ENCODE peak calls at places on chromosomes 5 and 9, in eight cellular contexts. S is psoas muscle, G is body of pancreas, K is right lobe of liver, M is DND-41, D is K562, N is IMR-90, U is mucosa of descending colon. T is an unnamed sample.

GRCh38 chr9:2267171-2267740 is 252.1 kb downstream of the SMARCA2 start:
- ATAC-seq in S (peak), G (peak), K (peak), M (no peak), D (no peak), N (peak), U (no peak), T (peak)

GRCh38 chr5:177547736-177548135 is 6.6 kb downstream of the FAM193B start:
- ATAC-seq in S (no peak), G (no peak), K (no peak), M (no peak), D (no peak), N (no peak), U (no peak), T (no peak)

GRCh38 chr5:156326718-156327259 is at the start of gene SGCD:
- ATAC-seq in S (peak), G (peak), K (peak), M (no peak), D (no peak), N (peak), U (peak), T (peak)

GRCh38 chr9:137960496-137960895 is 82.9 kb downstream of the CACNA1B start:
- ATAC-seq in S (no peak), G (no peak), K (no peak), M (no peak), D (peak), N (no peak), U (no peak), T (no peak)

GRCh38 chr5:119554597-119554996 is 74.8 kb upstream of the FAM170A start:
- ATAC-seq in S (no peak), G (no peak), K (no peak), M (no peak), D (no peak), N (no peak), U (no peak), T (no peak)

GRCh38 chr5:13809921-13810320 is 134.6 kb downstream of the DNAH5 start:
- ATAC-seq in S (no peak), G (no peak), K (no peak), M (no peak), D (no peak), N (no peak), U (no peak), T (no peak)

GRCh38 chr9:81552571-81552970 is 136.8 kb downstream of the TLE1 start:
- ATAC-seq in S (no peak), G (peak), K (peak), M (no peak), D (no peak), N (no peak), U (peak), T (no peak)

GRCh38 chr5:119449882-119450281 is 2.4 kb upstream of the HSD17B4 start:
- ATAC-seq in S (no peak), G (no peak), K (no peak), M (no peak), D (no peak), N (no peak), U (no peak), T (no peak)

GRCh38 chr5:142263346-142263745 is 61.5 kb downstream of the SPRY4 start:
- ATAC-seq in S (no peak), G (no peak), K (no peak), M (no peak), D (no peak), N (no peak), U (no peak), T (no peak)

GRCh38 chr9:73845539-73845938 is 651.6 kb upstream of the RORB start:
- ATAC-seq in S (no peak), G (no peak), K (no peak), M (no peak), D (no peak), N (no peak), U (no peak), T (no peak)

GRCh38 chr9:95167998-95168397 is 149.5 kb downstream of the FANCC start:
- ATAC-seq in S (peak), G (peak), K (peak), M (peak), D (peak), N (peak), U (peak), T (peak)

GRCh38 chr5:149485655-149486615 is 65.3 kb downstream of the CSNK1A1 start:
- ATAC-seq in S (peak), G (peak), K (peak), M (peak), D (peak), N (peak), U (peak), T (peak)

GRCh38 chr9:69822091-69822750 is 1.6 kb downstream of the CFAP95 start:
- ATAC-seq in S (no peak), G (no peak), K (no peak), M (no peak), D (peak), N (peak), U (no peak), T (no peak)

GRCh38 chr5:88145603-88146467 is 122.8 kb downstream of the TMEM161B start:
- ATAC-seq in S (no peak), G (no peak), K (no peak), M (no peak), D (no peak), N (no peak), U (no peak), T (no peak)

GRCh38 chr9:14531424-14532269 is 161.6 kb downstream of the ZDHHC21 start:
- ATAC-seq in S (no peak), G (no peak), K (no peak), M (no peak), D (peak), N (no peak), U (no peak), T (no peak)

GRCh38 chr5:53406630-53407316 is 73.7 kb upstream of the FST start:
- ATAC-seq in S (no peak), G (no peak), K (no peak), M (no peak), D (no peak), N (peak), U (no peak), T (no peak)

GRCh38 chr5:73928486-73928885 is 302.5 kb downstream of the ARHGEF28 start:
- ATAC-seq in S (no peak), G (no peak), K (no peak), M (no peak), D (no peak), N (no peak), U (no peak), T (no peak)

GRCh38 chr9:114690308-114690707 is 8.3 kb upstream of the TEX48 start:
- ATAC-seq in S (no peak), G (no peak), K (no peak), M (no peak), D (no peak), N (no peak), U (no peak), T (no peak)

GRCh38 chr5:141623197-141623596 is 4.4 kb upstream of the DIAPH1 start:
- ATAC-seq in S (no peak), G (no peak), K (no peak), M (no peak), D (no peak), N (no peak), U (no peak), T (no peak)

GRCh38 chr5:33776151-33776550 is 115.6 kb downstream of the ADAMTS12 start:
- ATAC-seq in S (no peak), G (no peak), K (no peak), M (no peak), D (no peak), N (no peak), U (no peak), T (no peak)

GRCh38 chr5:132807163-132807838 is 5.8 kb upstream of the SOWAHA start:
- ATAC-seq in S (no peak), G (peak), K (peak), M (no peak), D (peak), N (peak), U (peak), T (no peak)

GRCh38 chr9:88179080-88179521 is 40.8 kb upstream of the SPATA31C2 start:
- ATAC-seq in S (no peak), G (no peak), K (peak), M (peak), D (no peak), N (no peak), U (peak), T (no peak)

GRCh38 chr5:40790947-40791593 is 7.1 kb downstream of the PRKAA1 start:
- ATAC-seq in S (peak), G (no peak), K (peak), M (no peak), D (peak), N (peak), U (no peak), T (no peak)

GRCh38 chr5:159073030-159073429 is 26.7 kb downstream of the EBF1 start:
- ATAC-seq in S (no peak), G (no peak), K (no peak), M (no peak), D (no peak), N (no peak), U (no peak), T (no peak)

GRCh38 chr5:104650313-104650712 is 1087.7 kb upstream of the NUDT12 start:
- ATAC-seq in S (no peak), G (no peak), K (no peak), M (no peak), D (no peak), N (no peak), U (no peak), T (no peak)

GRCh38 chr9:136316271-136316751 is 11.0 kb upstream of the GPSM1 start:
- ATAC-seq in S (no peak), G (no peak), K (no peak), M (no peak), D (no peak), N (no peak), U (no peak), T (no peak)

GRCh38 chr5:14914603-14915277 is 43.2 kb upstream of the ANKH start:
- ATAC-seq in S (no peak), G (no peak), K (no peak), M (no peak), D (no peak), N (peak), U (no peak), T (no peak)

GRCh38 chr5:34718516-34718915 is 62.4 kb downstream of the RAI14 start:
- ATAC-seq in S (no peak), G (no peak), K (no peak), M (no peak), D (peak), N (no peak), U (no peak), T (no peak)

DNA sequence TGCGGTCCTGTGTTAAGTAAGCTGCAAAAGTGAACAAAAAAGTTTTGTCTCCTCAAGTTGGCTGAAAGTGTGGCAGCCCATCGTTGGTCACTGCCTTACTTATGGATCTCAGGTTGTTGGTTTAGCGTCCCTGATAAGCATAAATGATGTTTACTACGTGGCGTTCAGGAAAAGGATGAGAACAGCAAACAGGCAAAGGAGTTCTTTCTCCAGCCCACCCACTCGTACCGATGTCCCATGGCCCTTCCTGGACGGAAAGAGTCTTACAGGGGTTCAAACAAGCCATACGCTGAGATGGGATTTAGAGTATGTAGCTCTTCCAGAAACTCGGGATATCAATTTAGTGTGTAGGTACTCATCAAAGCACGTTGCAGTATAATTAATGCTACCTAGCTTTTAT is 494 bp upstream of the AUH start:
- ATAC-seq in S (no peak), G (no peak), K (no peak), M (no peak), D (peak), N (no peak), U (no peak), T (no peak)
- H3K4me3 ChIP-seq in S (peak), G (no peak), K (peak), M (peak), D (peak), N (peak), U (no peak), T (peak)

GRCh38 chr5:154034944-154035343 is 3.8 kb downstream of the FAM114A2 start:
- ATAC-seq in S (no peak), G (no peak), K (no peak), M (no peak), D (no peak), N (no peak), U (no peak), T (no peak)

DNA sequence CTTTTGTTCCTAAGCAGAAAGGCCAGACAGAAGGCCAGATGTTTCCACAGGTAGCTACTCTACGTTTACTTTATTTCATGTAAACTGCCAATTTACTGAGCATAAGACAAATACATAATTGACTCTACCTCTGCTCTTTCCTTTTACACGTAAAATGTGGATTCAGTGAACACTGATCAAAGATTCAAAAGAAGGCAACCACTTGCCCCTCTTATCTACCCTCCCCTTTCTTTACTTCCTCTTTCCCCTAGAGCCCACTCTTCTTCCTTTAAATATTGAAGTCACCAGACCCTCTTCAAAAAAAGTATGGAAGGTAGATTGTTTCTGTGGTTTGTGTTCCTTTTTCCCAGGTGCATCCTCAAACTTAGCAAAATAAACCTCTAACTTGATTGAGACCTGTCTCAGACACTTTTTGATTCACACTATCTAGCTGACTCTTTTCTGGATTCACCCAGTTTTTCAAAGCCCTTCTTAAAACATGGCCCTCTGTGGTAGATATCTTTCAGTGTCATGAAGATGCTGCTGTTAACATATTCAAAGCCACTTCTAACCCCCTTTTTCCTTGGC is 6.7 kb downstream of the FAM114A2 start:
- ATAC-seq in S (no peak), G (no peak), K (no peak), M (no peak), D (peak), N (no peak), U (no peak), T (no peak)
- H3K4me3 ChIP-seq in S (no peak), G (no peak), K (no peak), M (no peak), D (no peak), N (no peak), U (no peak), T (no peak)

GRCh38 chr5:134132372-134133212 is 18.1 kb downstream of the TCF7 start:
- ATAC-seq in S (no peak), G (no peak), K (no peak), M (peak), D (peak), N (no peak), U (peak), T (no peak)
- H3K4me3 ChIP-seq in S (no peak), G (no peak), K (no peak), M (no peak), D (no peak), N (no peak), U (no peak), T (no peak)

DNA sequence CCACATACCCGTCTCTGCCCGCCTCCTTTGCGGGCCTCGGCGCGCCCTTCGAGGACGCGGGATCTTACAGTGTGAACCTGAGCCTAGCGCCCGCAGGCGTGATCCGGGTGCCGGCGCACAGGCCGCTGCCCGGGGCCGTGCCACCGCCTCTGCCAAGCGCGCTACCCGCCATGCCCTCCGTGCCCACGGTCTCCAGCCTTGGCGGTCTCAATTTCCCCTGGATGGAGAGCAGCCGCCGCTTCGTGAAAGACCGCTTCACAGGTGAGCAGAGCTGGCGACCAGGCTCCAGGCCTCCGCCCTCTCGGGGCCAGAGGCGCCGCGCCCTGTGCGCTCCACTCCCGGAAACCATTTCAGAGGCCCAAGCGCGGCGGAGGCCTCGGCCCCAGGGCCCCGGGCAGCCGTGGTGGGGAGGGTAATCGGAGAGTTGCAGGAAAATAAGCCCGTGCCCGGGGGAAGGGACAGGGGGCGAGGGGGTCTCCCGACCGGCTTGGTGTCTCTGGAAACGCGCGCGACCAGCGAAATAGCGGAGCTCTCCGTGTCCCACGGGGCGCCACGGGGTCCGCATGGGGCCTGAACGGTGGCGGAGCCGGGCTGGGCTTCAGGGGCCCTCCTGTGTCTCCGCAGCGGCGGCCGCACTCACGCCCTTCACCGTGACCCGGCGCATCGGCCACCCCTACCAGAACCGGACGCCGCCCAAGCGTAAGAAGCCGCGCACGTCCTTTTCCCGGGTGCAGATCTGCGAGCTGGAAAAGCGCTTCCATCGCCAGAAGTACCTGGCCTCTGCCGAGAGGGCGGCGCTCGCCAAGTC is 682 bp downstream of the TLX3 start:
- ATAC-seq in S (peak), G (no peak), K (peak), M (no peak), D (no peak), N (no peak), U (peak), T (no peak)
- H3K4me3 ChIP-seq in S (peak), G (no peak), K (no peak), M (peak), D (no peak), N (no peak), U (no peak), T (no peak)

GRCh38 chr9:133846483-133847090 is 108.4 kb upstream of the SARDH start:
- ATAC-seq in S (no peak), G (no peak), K (no peak), M (no peak), D (no peak), N (no peak), U (no peak), T (no peak)

GRCh38 chr9:133845659-133845947 is 107.5 kb upstream of the SARDH start:
- ATAC-seq in S (no peak), G (no peak), K (no peak), M (no peak), D (no peak), N (no peak), U (no peak), T (no peak)

GRCh38 chr9:133844431-133844830 is 106.3 kb upstream of the SARDH start:
- ATAC-seq in S (no peak), G (no peak), K (no peak), M (no peak), D (no peak), N (no peak), U (no peak), T (no peak)

GRCh38 chr9:133843751-133844373 is 105.7 kb upstream of the SARDH start:
- ATAC-seq in S (no peak), G (no peak), K (no peak), M (no peak), D (no peak), N (no peak), U (no peak), T (no peak)

DNA sequence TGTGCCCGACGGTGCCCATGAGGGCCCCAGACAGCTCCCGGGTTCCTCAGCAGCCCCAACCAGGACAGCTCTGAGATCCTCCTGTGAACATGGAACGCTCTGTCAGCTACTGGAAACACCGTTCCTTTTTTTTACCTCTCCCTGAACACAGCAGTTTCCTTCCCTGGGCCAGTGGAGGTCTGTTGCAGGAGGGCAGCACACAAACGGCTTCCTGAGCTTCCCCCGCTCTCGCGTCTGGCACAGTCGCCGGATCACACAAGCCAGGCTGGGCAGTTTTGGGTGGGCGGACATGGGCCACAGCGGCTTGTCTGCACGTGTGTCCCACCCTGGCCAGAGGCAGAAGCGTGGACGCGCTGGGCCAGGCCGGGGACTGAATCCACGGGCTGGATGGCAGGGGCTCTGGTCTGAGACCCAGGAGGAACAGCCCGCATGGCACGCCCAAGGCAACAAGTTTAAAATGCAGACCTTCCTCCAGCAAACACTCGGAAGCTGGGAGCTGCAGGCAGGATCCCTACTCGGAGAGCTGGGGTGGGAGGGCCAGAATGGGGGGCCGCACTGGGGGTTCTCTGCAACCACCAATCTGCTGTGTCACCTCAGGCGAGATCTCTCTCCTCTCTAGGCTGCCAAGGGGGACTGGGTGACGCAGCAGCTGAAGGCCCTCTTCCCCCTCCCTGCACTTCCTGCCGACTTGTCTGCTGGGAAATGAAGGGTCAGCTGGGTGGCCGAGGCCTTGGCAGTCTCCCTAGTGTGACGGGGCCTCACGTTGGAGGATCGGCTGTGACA is 106.9 kb upstream of the SARDH start:
- ATAC-seq in S (peak), G (peak), K (peak), M (no peak), D (peak), N (peak), U (peak), T (peak)
- H3K4me3 ChIP-seq in S (peak), G (no peak), K (no peak), M (no peak), D (no peak), N (no peak), U (no peak), T (no peak)

DNA sequence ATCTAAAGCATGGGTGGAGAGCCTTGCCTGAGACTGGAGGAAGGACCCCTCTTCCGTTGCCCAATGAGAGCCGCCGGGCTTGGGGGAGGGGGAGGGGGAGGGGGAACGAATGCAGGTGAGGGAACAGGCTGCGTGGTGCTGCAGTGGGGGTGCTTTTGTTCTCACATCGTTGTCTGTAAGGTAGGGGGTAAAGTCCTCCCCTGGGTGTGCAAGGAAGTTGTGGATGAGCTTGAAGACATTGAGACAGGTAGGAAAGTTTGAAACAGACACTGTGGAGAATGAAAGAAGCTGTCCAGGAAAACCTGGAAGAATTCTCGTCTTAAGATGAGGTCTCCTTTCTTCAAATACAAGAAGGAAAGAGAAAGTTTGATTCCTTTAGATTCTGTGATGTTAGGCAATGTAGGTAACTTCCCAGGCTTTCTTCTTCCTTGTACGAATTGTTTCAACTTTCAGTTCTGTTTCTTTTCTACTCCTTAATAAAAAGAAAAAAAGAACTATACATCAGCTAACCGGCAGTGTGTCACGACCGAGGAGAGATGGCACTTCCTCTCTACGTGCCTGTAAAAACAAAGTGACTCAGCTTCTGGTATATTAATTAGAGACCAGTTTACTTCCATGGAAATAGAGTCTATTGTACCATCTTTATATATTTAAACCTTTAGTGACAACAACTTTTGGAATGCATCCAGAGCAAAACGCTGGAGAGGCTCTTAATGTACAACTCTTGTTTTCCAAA is 94.3 kb upstream of the LIFR start:
- ATAC-seq in S (no peak), G (no peak), K (peak), M (no peak), D (peak), N (peak), U (no peak), T (no peak)
- H3K4me3 ChIP-seq in S (peak), G (no peak), K (no peak), M (no peak), D (no peak), N (no peak), U (no peak), T (no peak)

T was measured in gastroesophageal sphincter.